ENCODE peak calls at places on chromosomes 4 and X, in five cellular contexts. Q, M, I, Y and J are unnamed samples.

GRCh38 chr4:6198768-6199343 is 1.5 kb downstream of the JAKMIP1 start:
- DNase-seq in M (peak), Y (peak), I (no peak), Q (no peak), J (no peak)

GRCh38 chrX:107730298-107730655 is 45.3 kb downstream of the TSC22D3 start:
- DNase-seq in Q (no peak), Y (no peak), I (no peak), M (no peak), J (no peak)

GRCh38 chrX:40314070-40314469 is 216.3 kb upstream of the BCOR start:
- DNase-seq in M (peak), I (no peak), Y (no peak), Q (no peak), J (no peak)

GRCh38 chrX:56766554-56767412 is 37.7 kb downstream of the NBDY start:
- DNase-seq in Y (no peak), Q (no peak), M (no peak), I (no peak), J (peak)

GRCh38 chr4:1792832-1793495 is at the start of gene FGFR3:
- DNase-seq in M (no peak), Y (peak), I (peak), Q (peak), J (peak)

GRCh38 chr4:69196209-69196965 is 18.2 kb downstream of the UGT2B11 start:
- DNase-seq in Y (no peak), M (no peak), I (no peak), Q (no peak), J (no peak)

GRCh38 chrX:124346064-124346876 is at the start of gene SH2D1A:
- DNase-seq in Y (peak), Q (no peak), I (no peak), M (no peak), J (no peak)

GRCh38 chr4:1109898-1110506 is 3.4 kb downstream of the RNF212 start:
- DNase-seq in M (no peak), Y (no peak), I (no peak), Q (no peak), J (no peak)

GRCh38 chrX:11472879-11473278 is 179.7 kb downstream of the AMELX start:
- DNase-seq in Q (no peak), Y (no peak), I (no peak), M (no peak), J (no peak)

GRCh38 chr4:87950516-87950915 is 25.0 kb upstream of the SPP1 start:
- DNase-seq in I (no peak), M (no peak), Y (no peak), Q (no peak), J (no peak)

GRCh38 chrX:107154787-107155620 is 36.4 kb upstream of the RBM41 start:
- DNase-seq in I (peak), Q (no peak), Y (no peak), M (no peak), J (no peak)

GRCh38 chr4:88729146-88729755 is 31.6 kb upstream of the NAP1L5 start:
- DNase-seq in Y (no peak), M (no peak), Q (no peak), I (no peak), J (no peak)

GRCh38 chr4:21605006-21605405 is 343.6 kb downstream of the KCNIP4 start:
- DNase-seq in Q (no peak), Y (no peak), M (no peak), I (no peak), J (no peak)

GRCh38 chr4:105267280-105267679 is 120.6 kb downstream of the TET2 start:
- DNase-seq in Q (no peak), Y (no peak), I (no peak), M (no peak), J (no peak)

GRCh38 chrX:9339603-9340569 is 125.0 kb upstream of the TBL1X start:
- DNase-seq in Y (peak), M (no peak), I (no peak), Q (no peak), J (no peak)